ENCODE peak calls at places on chromosomes 12 and 14, in ten cellular contexts. One of them, this sample, is unnamed.

GRCh38 chr12:101298426-101298825 is 18.5 kb downstream of the UTP20 start:
- DNase-seq in mammary epithelial cell: peak
- DNase-seq in heart left ventricle: no peak
- DNase-seq in pancreas: no peak
- DNase-seq in CD8-positive, alpha-beta T cell: no peak
- DNase-seq in astrocyte of the spinal cord: peak
- DNase-seq in thyroid gland: no peak
- DNase-seq in tibial artery: no peak
- DNase-seq in fibroblast of mammary gland: peak
- DNase-seq in GM23338: no peak
- DNase-seq in this sample: peak

GRCh38 chr12:19431407-19432308 is 7.6 kb upstream of the AEBP2 start:
- DNase-seq in mammary epithelial cell: peak
- DNase-seq in heart left ventricle: no peak
- DNase-seq in pancreas: no peak
- DNase-seq in CD8-positive, alpha-beta T cell: no peak
- DNase-seq in astrocyte of the spinal cord: peak
- DNase-seq in thyroid gland: peak
- DNase-seq in tibial artery: no peak
- DNase-seq in fibroblast of mammary gland: peak
- DNase-seq in GM23338: no peak
- DNase-seq in this sample: peak

GRCh38 chr12:98968896-98969295 is 323.8 kb downstream of the APAF1 start:
- DNase-seq in mammary epithelial cell: no peak
- DNase-seq in heart left ventricle: no peak
- DNase-seq in pancreas: no peak
- DNase-seq in CD8-positive, alpha-beta T cell: no peak
- DNase-seq in astrocyte of the spinal cord: no peak
- DNase-seq in thyroid gland: no peak
- DNase-seq in tibial artery: no peak
- DNase-seq in fibroblast of mammary gland: no peak
- DNase-seq in GM23338: no peak
- DNase-seq in this sample: no peak

GRCh38 chr14:100775831-100776591 is 49.3 kb downstream of the DLK1 start:
- DNase-seq in mammary epithelial cell: no peak
- DNase-seq in heart left ventricle: no peak
- DNase-seq in pancreas: no peak
- DNase-seq in CD8-positive, alpha-beta T cell: no peak
- DNase-seq in astrocyte of the spinal cord: no peak
- DNase-seq in thyroid gland: no peak
- DNase-seq in tibial artery: peak
- DNase-seq in fibroblast of mammary gland: no peak
- DNase-seq in GM23338: no peak
- DNase-seq in this sample: peak

GRCh38 chr12:48123169-48123568 is 4.0 kb downstream of the PFKM start:
- DNase-seq in mammary epithelial cell: no peak
- DNase-seq in heart left ventricle: no peak
- DNase-seq in pancreas: no peak
- DNase-seq in CD8-positive, alpha-beta T cell: no peak
- DNase-seq in astrocyte of the spinal cord: no peak
- DNase-seq in thyroid gland: no peak
- DNase-seq in tibial artery: no peak
- DNase-seq in fibroblast of mammary gland: no peak
- DNase-seq in GM23338: no peak
- DNase-seq in this sample: no peak

GRCh38 chr14:92914087-92914656 is 8.8 kb upstream of the CHGA start:
- DNase-seq in mammary epithelial cell: peak
- DNase-seq in heart left ventricle: peak
- DNase-seq in pancreas: no peak
- DNase-seq in CD8-positive, alpha-beta T cell: peak
- DNase-seq in astrocyte of the spinal cord: peak
- DNase-seq in thyroid gland: peak
- DNase-seq in tibial artery: no peak
- DNase-seq in fibroblast of mammary gland: peak
- DNase-seq in GM23338: peak
- DNase-seq in this sample: peak

GRCh38 chr14:106694638-106695393 is 1168.4 kb downstream of the TMEM121 start:
- DNase-seq in mammary epithelial cell: peak
- DNase-seq in heart left ventricle: peak
- DNase-seq in pancreas: no peak
- DNase-seq in CD8-positive, alpha-beta T cell: peak
- DNase-seq in astrocyte of the spinal cord: no peak
- DNase-seq in thyroid gland: no peak
- DNase-seq in tibial artery: no peak
- DNase-seq in fibroblast of mammary gland: no peak
- DNase-seq in GM23338: peak
- DNase-seq in this sample: no peak

GRCh38 chr12:70400124-70400523 is 34.0 kb downstream of the KCNMB4 start:
- DNase-seq in mammary epithelial cell: no peak
- DNase-seq in heart left ventricle: no peak
- DNase-seq in pancreas: no peak
- DNase-seq in CD8-positive, alpha-beta T cell: no peak
- DNase-seq in astrocyte of the spinal cord: no peak
- DNase-seq in thyroid gland: no peak
- DNase-seq in tibial artery: no peak
- DNase-seq in fibroblast of mammary gland: no peak
- DNase-seq in GM23338: no peak
- DNase-seq in this sample: no peak

GRCh38 chr12:52280319-52280795 is 5.9 kb downstream of the KRT86 start:
- DNase-seq in mammary epithelial cell: peak
- DNase-seq in heart left ventricle: no peak
- DNase-seq in pancreas: peak
- DNase-seq in CD8-positive, alpha-beta T cell: no peak
- DNase-seq in astrocyte of the spinal cord: peak
- DNase-seq in thyroid gland: peak
- DNase-seq in tibial artery: peak
- DNase-seq in fibroblast of mammary gland: peak
- DNase-seq in GM23338: no peak
- DNase-seq in this sample: peak

GRCh38 chr12:52278931-52279682 is 4.7 kb downstream of the KRT86 start:
- DNase-seq in mammary epithelial cell: peak
- DNase-seq in heart left ventricle: peak
- DNase-seq in pancreas: peak
- DNase-seq in CD8-positive, alpha-beta T cell: peak
- DNase-seq in astrocyte of the spinal cord: peak
- DNase-seq in thyroid gland: peak
- DNase-seq in tibial artery: peak
- DNase-seq in fibroblast of mammary gland: peak
- DNase-seq in GM23338: peak
- DNase-seq in this sample: peak

GRCh38 chr12:52278530-52278929 is 4.1 kb downstream of the KRT86 start:
- DNase-seq in mammary epithelial cell: no peak
- DNase-seq in heart left ventricle: no peak
- DNase-seq in pancreas: no peak
- DNase-seq in CD8-positive, alpha-beta T cell: no peak
- DNase-seq in astrocyte of the spinal cord: no peak
- DNase-seq in thyroid gland: peak
- DNase-seq in tibial artery: no peak
- DNase-seq in fibroblast of mammary gland: no peak
- DNase-seq in GM23338: peak
- DNase-seq in this sample: no peak

GRCh38 chr12:52280796-52281560 is 6.5 kb downstream of the KRT86 start:
- DNase-seq in mammary epithelial cell: peak
- DNase-seq in heart left ventricle: peak
- DNase-seq in pancreas: peak
- DNase-seq in CD8-positive, alpha-beta T cell: no peak
- DNase-seq in astrocyte of the spinal cord: peak
- DNase-seq in thyroid gland: peak
- DNase-seq in tibial artery: peak
- DNase-seq in fibroblast of mammary gland: peak
- DNase-seq in GM23338: no peak
- DNase-seq in this sample: peak

DNA sequence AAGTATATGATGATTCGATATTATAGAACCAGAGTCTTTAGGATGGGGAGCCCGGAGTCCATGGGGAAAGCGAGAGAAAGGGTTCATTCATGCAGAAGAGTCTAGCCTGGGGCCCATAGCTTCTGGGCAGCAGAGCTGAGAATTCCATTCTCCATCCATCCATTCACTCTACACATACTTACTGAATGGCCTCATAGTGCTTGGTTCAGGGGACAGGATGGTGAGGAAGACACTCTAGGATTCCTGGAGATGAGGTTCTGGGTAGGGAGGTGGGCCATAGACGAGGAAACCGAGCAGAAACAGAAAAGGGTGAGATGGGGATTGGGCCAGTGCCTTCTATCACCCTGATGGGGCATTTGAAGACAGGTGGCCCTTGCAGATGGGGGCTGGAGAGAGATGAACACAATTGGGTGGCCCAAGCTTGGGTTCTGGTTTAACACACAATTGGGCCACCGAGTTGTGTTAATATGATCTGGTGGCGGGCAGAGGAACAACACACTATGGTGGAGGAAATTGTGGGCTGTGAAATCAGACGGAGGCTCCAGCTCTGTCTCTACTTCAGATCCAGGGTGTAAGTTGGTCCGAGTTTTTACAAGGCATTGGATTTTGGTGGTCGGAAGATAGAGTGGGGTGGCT is 5.4 kb downstream of the KRT86 start:
- DNase-seq in mammary epithelial cell: no peak
- DNase-seq in heart left ventricle: no peak
- DNase-seq in pancreas: peak
- DNase-seq in CD8-positive, alpha-beta T cell: no peak
- DNase-seq in astrocyte of the spinal cord: peak
- DNase-seq in thyroid gland: peak
- DNase-seq in tibial artery: no peak
- DNase-seq in fibroblast of mammary gland: no peak
- DNase-seq in GM23338: no peak
- DNase-seq in this sample: no peak
- TF ChIP-seq CTCF in mammary epithelial cell: no peak
- TF ChIP-seq CTCF in heart left ventricle: no peak
- TF ChIP-seq CTCF in pancreas: no peak
- TF ChIP-seq CTCF in CD8-positive, alpha-beta T cell: no peak
- TF ChIP-seq CTCF in astrocyte of the spinal cord: no peak
- TF ChIP-seq CTCF in thyroid gland: no peak
- TF ChIP-seq CTCF in tibial artery: no peak
- TF ChIP-seq CTCF in fibroblast of mammary gland: no peak
- TF ChIP-seq CTCF in GM23338: no peak
- TF ChIP-seq CTCF in this sample: peak

GRCh38 chr12:105083551-105084105 is 630 bp downstream of the ALDH1L2 start:
- DNase-seq in mammary epithelial cell: peak
- DNase-seq in heart left ventricle: peak
- DNase-seq in pancreas: peak
- DNase-seq in CD8-positive, alpha-beta T cell: no peak
- DNase-seq in astrocyte of the spinal cord: peak
- DNase-seq in thyroid gland: peak
- DNase-seq in tibial artery: peak
- DNase-seq in fibroblast of mammary gland: peak
- DNase-seq in GM23338: peak
- DNase-seq in this sample: peak

GRCh38 chr12:105085537-105085936 is 1.3 kb upstream of the ALDH1L2 start:
- DNase-seq in mammary epithelial cell: no peak
- DNase-seq in heart left ventricle: no peak
- DNase-seq in pancreas: no peak
- DNase-seq in CD8-positive, alpha-beta T cell: no peak
- DNase-seq in astrocyte of the spinal cord: no peak
- DNase-seq in thyroid gland: no peak
- DNase-seq in tibial artery: no peak
- DNase-seq in fibroblast of mammary gland: no peak
- DNase-seq in GM23338: peak
- DNase-seq in this sample: no peak

GRCh38 chr12:105083041-105083440 is 1.2 kb downstream of the ALDH1L2 start:
- DNase-seq in mammary epithelial cell: no peak
- DNase-seq in heart left ventricle: no peak
- DNase-seq in pancreas: peak
- DNase-seq in CD8-positive, alpha-beta T cell: no peak
- DNase-seq in astrocyte of the spinal cord: no peak
- DNase-seq in thyroid gland: no peak
- DNase-seq in tibial artery: no peak
- DNase-seq in fibroblast of mammary gland: peak
- DNase-seq in GM23338: peak
- DNase-seq in this sample: no peak

GRCh38 chr12:105089817-105090216 is 5.6 kb upstream of the ALDH1L2 start:
- DNase-seq in mammary epithelial cell: no peak
- DNase-seq in heart left ventricle: no peak
- DNase-seq in pancreas: no peak
- DNase-seq in CD8-positive, alpha-beta T cell: no peak
- DNase-seq in astrocyte of the spinal cord: no peak
- DNase-seq in thyroid gland: no peak
- DNase-seq in tibial artery: no peak
- DNase-seq in fibroblast of mammary gland: no peak
- DNase-seq in GM23338: no peak
- DNase-seq in this sample: no peak

DNA sequence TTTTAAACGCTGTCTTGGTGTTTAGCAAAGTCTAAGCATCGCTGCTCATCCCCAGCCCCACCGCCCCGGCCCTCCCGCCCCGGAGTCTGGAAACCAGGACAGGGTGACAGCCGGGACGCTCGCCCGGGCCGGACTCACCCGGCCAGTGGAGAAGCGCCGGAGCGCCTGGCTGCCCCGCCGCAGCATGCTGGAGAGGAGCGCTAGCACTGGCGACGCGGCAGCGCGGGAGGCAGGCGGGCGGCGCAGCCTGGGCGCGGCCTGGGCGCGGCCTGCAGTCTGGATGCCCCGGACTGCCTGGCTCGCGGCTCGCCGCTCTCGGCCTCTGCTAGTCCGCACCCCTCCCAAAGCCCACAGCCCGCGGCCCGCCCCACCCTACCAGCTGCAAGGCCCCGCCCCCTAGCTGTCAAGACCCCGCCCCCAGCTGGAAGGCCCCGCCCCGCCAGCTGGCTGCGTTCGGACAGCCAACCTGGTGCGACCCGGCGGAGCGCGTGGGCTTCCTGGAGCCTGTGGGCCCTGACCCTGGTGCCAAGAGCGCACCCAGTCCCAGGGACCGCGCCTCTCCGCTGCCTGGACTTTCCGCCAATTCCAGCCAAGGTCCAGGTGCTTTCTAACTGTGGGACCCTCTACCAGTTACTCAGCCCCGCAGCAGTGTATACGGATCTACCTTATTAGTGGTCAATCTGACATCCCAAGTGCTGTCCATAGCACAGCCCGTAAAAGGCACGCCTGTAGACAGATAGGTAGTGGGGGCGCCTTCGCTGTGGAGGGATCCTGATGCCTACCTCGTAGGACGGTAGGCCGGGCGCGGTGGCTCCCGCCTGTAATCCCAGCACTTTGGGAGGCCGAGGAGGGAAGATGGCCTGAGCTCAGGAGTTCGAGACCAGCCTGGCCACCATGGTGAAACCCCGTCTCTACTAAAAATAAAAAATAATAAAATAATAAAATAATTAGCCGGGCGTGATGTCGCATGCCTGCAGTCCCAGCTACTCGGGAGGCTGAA is at the start of gene ALDH1L2:
- DNase-seq in mammary epithelial cell: peak
- DNase-seq in heart left ventricle: peak
- DNase-seq in pancreas: peak
- DNase-seq in CD8-positive, alpha-beta T cell: peak
- DNase-seq in astrocyte of the spinal cord: peak
- DNase-seq in thyroid gland: peak
- DNase-seq in tibial artery: peak
- DNase-seq in fibroblast of mammary gland: peak
- DNase-seq in GM23338: peak
- DNase-seq in this sample: peak
- H3K4me3 ChIP-seq in mammary epithelial cell: peak
- H3K4me3 ChIP-seq in heart left ventricle: peak
- H3K4me3 ChIP-seq in pancreas: peak
- H3K4me3 ChIP-seq in CD8-positive, alpha-beta T cell: no peak
- H3K4me3 ChIP-seq in astrocyte of the spinal cord: peak
- H3K4me3 ChIP-seq in thyroid gland: peak
- H3K4me3 ChIP-seq in tibial artery: peak
- H3K4me3 ChIP-seq in fibroblast of mammary gland: peak
- H3K4me3 ChIP-seq in GM23338: peak
- H3K4me3 ChIP-seq in this sample: peak

DNA sequence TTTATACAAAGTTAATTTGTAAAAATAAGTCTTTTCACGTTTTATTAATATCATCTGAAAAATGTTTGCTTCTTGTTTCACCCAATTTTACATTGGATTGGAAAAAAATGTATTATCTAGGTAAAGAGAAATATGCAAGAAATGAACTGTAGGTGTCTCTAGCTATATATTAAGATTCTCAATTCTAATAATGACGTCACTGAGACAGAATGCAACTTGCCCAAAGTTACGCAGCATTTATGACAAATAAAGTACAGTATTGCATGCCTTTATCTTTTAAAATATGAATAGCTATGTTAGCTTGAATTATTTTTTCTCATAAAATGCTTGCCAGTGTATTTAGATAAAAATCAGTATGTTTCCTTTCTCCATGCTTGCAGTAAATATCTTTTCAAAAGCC is 728.8 kb downstream of the RERGL start:
- DNase-seq in mammary epithelial cell: no peak
- DNase-seq in heart left ventricle: no peak
- DNase-seq in pancreas: no peak
- DNase-seq in CD8-positive, alpha-beta T cell: no peak
- DNase-seq in astrocyte of the spinal cord: no peak
- DNase-seq in thyroid gland: no peak
- DNase-seq in tibial artery: no peak
- DNase-seq in fibroblast of mammary gland: no peak
- DNase-seq in GM23338: no peak
- DNase-seq in this sample: no peak
- TF ChIP-seq CTCF in mammary epithelial cell: no peak
- TF ChIP-seq CTCF in heart left ventricle: no peak
- TF ChIP-seq CTCF in pancreas: no peak
- TF ChIP-seq CTCF in CD8-positive, alpha-beta T cell: no peak
- TF ChIP-seq CTCF in astrocyte of the spinal cord: no peak
- TF ChIP-seq CTCF in thyroid gland: no peak
- TF ChIP-seq CTCF in tibial artery: no peak
- TF ChIP-seq CTCF in fibroblast of mammary gland: no peak
- TF ChIP-seq CTCF in GM23338: no peak
- TF ChIP-seq CTCF in this sample: no peak

DNA sequence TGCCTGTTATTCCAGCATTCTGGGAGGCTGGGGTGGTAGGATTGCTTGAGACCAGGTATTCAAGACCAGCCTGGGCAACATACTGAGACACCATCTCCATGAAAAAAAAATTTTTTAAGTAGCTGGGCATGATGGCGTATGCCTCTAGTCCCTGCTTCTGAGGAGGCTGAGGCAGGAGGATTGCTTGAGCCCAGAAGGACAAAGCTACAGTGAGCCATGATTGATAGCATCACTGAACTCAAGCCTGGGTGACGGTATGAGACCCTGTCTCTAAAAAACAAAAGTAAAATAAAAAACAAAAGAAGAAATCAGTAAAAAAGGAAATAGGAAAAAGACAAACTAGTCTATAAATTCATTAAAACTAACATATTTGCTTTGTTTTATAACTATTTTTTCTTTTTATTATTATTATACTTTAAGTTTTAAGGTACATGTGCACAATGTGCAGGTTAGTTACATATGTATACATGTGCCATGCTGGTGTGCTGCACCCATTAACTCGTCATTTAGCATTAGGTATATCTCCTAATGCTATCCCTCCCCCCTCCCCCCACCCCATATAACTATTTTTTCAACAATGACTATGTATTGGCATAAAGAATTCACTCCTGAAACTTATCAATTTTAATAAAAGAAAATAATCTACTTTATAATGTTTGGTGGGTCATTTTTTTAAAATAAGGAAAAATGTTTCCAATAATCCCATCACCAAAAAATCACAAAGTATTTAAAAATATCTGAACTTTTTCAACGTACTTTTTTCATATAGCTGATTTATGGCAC is 15.4 kb upstream of the AP4S1 start:
- DNase-seq in mammary epithelial cell: no peak
- DNase-seq in heart left ventricle: no peak
- DNase-seq in pancreas: no peak
- DNase-seq in CD8-positive, alpha-beta T cell: no peak
- DNase-seq in astrocyte of the spinal cord: no peak
- DNase-seq in thyroid gland: no peak
- DNase-seq in tibial artery: no peak
- DNase-seq in fibroblast of mammary gland: no peak
- DNase-seq in GM23338: no peak
- DNase-seq in this sample: no peak
- H3K4me3 ChIP-seq in mammary epithelial cell: no peak
- H3K4me3 ChIP-seq in heart left ventricle: no peak
- H3K4me3 ChIP-seq in pancreas: no peak
- H3K4me3 ChIP-seq in CD8-positive, alpha-beta T cell: no peak
- H3K4me3 ChIP-seq in astrocyte of the spinal cord: no peak
- H3K4me3 ChIP-seq in thyroid gland: no peak
- H3K4me3 ChIP-seq in tibial artery: no peak
- H3K4me3 ChIP-seq in fibroblast of mammary gland: no peak
- H3K4me3 ChIP-seq in GM23338: no peak
- H3K4me3 ChIP-seq in this sample: no peak

This sample was measured in fibroblast of villous mesenchyme.